ENCODE peak calls at places on chromosomes 3 and 15, in nine cellular contexts. N is omental fat pad; G is GM12891; A is activated CD4-positive, alpha-beta T cell treated with anti-CD3 and anti-CD28 coated beads for 36 hours; C is cerebellar nuclear complex; K is NCI-H226; L is stimulated activated CD4-positive, alpha-beta T cell treated with anti-CD3 and anti-CD28 coated beads, Interleukin-4, amount 100 ng/mL, for 4 hours; Z is osteocyte; F is colonic mucosa. V is an unnamed sample.

GRCh38 chr3:12235691-12236090 is 53.2 kb upstream of the PPARG start:
- DNase-seq in A (no peak), F (no peak), K (no peak), Z (no peak), G (no peak), C (no peak), L (no peak), N (no peak), V (no peak)

GRCh38 chr3:196053487-196053886 is 28.4 kb downstream of the TFRC start:
- DNase-seq in Z (no peak), K (no peak), F (no peak), N (no peak), C (no peak), A (no peak), G (no peak), L (no peak), V (no peak)

GRCh38 chr3:192899540-192899982 is 18.1 kb downstream of the MB21D2 start:
- DNase-seq in G (no peak), Z (no peak), N (no peak), L (no peak), C (no peak), F (no peak), A (peak), K (peak), V (no peak)

GRCh38 chr3:141605883-141606282 is 119.1 kb downstream of the RASA2 start:
- DNase-seq in Z (no peak), F (no peak), K (no peak), C (no peak), A (no peak), G (no peak), N (no peak), L (no peak), V (no peak)

GRCh38 chr3:56855856-56856538 is 54.2 kb upstream of the ARHGEF3 start:
- DNase-seq in C (no peak), N (no peak), K (no peak), G (no peak), F (peak), L (peak), A (peak), Z (no peak), V (no peak)

GRCh38 chr3:150384517-150385212 is 23.4 kb upstream of the TSC22D2 start:
- DNase-seq in F (no peak), N (no peak), A (peak), C (no peak), G (no peak), L (peak), Z (no peak), K (no peak), V (no peak)

GRCh38 chr3:11601446-11602241 is 42.1 kb downstream of the VGLL4 start:
- DNase-seq in G (peak), F (no peak), C (no peak), A (peak), L (no peak), Z (no peak), K (no peak), N (no peak), V (no peak)

GRCh38 chr3:139528281-139528680 is 11.3 kb downstream of the RBP1 start:
- DNase-seq in K (no peak), C (no peak), A (no peak), F (no peak), L (no peak), G (no peak), Z (no peak), N (no peak), V (no peak)

GRCh38 chr3:13189639-13190375 is 116.6 kb upstream of the IQSEC1 start:
- DNase-seq in N (no peak), A (peak), G (no peak), K (peak), L (no peak), C (no peak), Z (no peak), F (no peak), V (no peak)

GRCh38 chr3:128226794-128227399 is 73.6 kb downstream of the EEFSEC start:
- DNase-seq in C (no peak), A (peak), K (no peak), Z (peak), F (peak), L (peak), N (no peak), G (peak), V (no peak)

GRCh38 chr3:185316740-185317407 is 46.1 kb upstream of the MAP3K13 start:
- DNase-seq in G (no peak), Z (no peak), K (peak), L (no peak), C (no peak), N (no peak), A (no peak), F (no peak), V (no peak)

GRCh38 chr3:76372497-76372896 is 587.1 kb upstream of the ZNF717 start:
- DNase-seq in Z (no peak), C (no peak), N (no peak), G (no peak), L (no peak), F (no peak), K (no peak), A (no peak), V (no peak)

GRCh38 chr3:62892045-62892444 is 16.8 kb upstream of the CADPS start:
- DNase-seq in F (no peak), A (no peak), C (no peak), Z (no peak), N (no peak), K (no peak), G (no peak), L (no peak), V (no peak)

GRCh38 chr3:124829819-124830554 is 57.2 kb downstream of the ITGB5 start:
- DNase-seq in G (no peak), A (no peak), Z (no peak), N (no peak), L (no peak), F (no peak), K (no peak), C (no peak), V (no peak)

GRCh38 chr3:174336774-174337173 is 522.4 kb upstream of the NAALADL2 start:
- DNase-seq in C (no peak), F (no peak), L (no peak), A (no peak), N (no peak), G (no peak), K (no peak), Z (no peak), V (no peak)

GRCh38 chr3:119809249-119810017 is 27.5 kb downstream of the NR1I2 start:
- DNase-seq in F (no peak), N (no peak), A (peak), G (peak), Z (no peak), C (no peak), L (peak), K (no peak), V (no peak)

GRCh38 chr15:48671381-48672022 is 26.0 kb upstream of the FBN1 start:
- DNase-seq in F (no peak), L (no peak), N (no peak), Z (no peak), A (no peak), K (peak), C (no peak), G (no peak), V (no peak)

GRCh38 chr3:152245498-152246175 is 23.1 kb upstream of the MBNL1 start:
- DNase-seq in Z (no peak), A (peak), N (no peak), K (no peak), C (no peak), L (no peak), G (no peak), F (no peak), V (no peak)

GRCh38 chr3:44355634-44356033 is 17.1 kb downstream of the TCAIM start:
- DNase-seq in L (no peak), F (no peak), K (peak), A (no peak), G (no peak), C (no peak), Z (no peak), N (no peak), V (no peak)

GRCh38 chr3:178083906-178084823 is 452.1 kb upstream of the KCNMB2 start:
- DNase-seq in C (no peak), G (no peak), K (no peak), L (no peak), F (no peak), A (no peak), Z (no peak), N (no peak), V (no peak)

GRCh38 chr15:33211409-33211808 is 16.9 kb upstream of the FMN1 start:
- DNase-seq in N (no peak), Z (no peak), K (no peak), C (no peak), G (no peak), L (no peak), A (no peak), F (peak), V (no peak)

GRCh38 chr3:126971891-126972351 is 11.0 kb upstream of the PLXNA1 start:
- DNase-seq in K (no peak), A (no peak), C (no peak), F (peak), Z (no peak), G (no peak), N (peak), L (no peak), V (no peak)

GRCh38 chr15:77527164-77527778 is 105.4 kb downstream of the LINGO1 start:
- DNase-seq in K (no peak), C (no peak), L (no peak), A (no peak), G (no peak), N (no peak), Z (peak), F (no peak), V (no peak)

GRCh38 chr15:36498922-36499321 is 80.5 kb upstream of the CDIN1 start:
- DNase-seq in Z (no peak), K (no peak), G (no peak), A (no peak), F (no peak), C (no peak), N (no peak), L (no peak), V (no peak)

GRCh38 chr3:177754508-177754921 is 557.2 kb upstream of the TBL1XR1 start:
- DNase-seq in L (no peak), Z (no peak), G (no peak), N (no peak), F (no peak), K (no peak), A (no peak), C (no peak), V (no peak)

GRCh38 chr3:132788299-132788698 is 66.1 kb upstream of the NPHP3 start:
- DNase-seq in K (peak), F (no peak), A (no peak), G (no peak), Z (no peak), C (no peak), N (no peak), L (no peak), V (no peak)

GRCh38 chr15:63764124-63764827 is 69.5 kb downstream of the HERC1 start:
- DNase-seq in L (no peak), K (no peak), F (no peak), Z (no peak), A (no peak), G (no peak), N (no peak), C (no peak), V (no peak)

GRCh38 chr3:105647047-105647446 is 221.8 kb downstream of the CBLB start:
- DNase-seq in N (no peak), Z (no peak), F (no peak), L (no peak), C (no peak), K (peak), A (no peak), G (no peak), V (no peak)

GRCh38 chr15:85330941-85331588 is 49.3 kb upstream of the AKAP13 start:
- DNase-seq in N (peak), C (no peak), F (peak), A (peak), L (peak), Z (peak), G (peak), K (peak), V (peak)

GRCh38 chr3:67688231-67688630 is 33.8 kb upstream of the SUCLG2 start:
- DNase-seq in G (no peak), A (peak), Z (no peak), F (no peak), C (no peak), N (no peak), L (no peak), K (no peak), V (no peak)

V was measured in CD8-positive, alpha-beta memory T cell.